ENCODE peak calls at places on chromosomes 12 and 14, in five cellular contexts. R is H9, S is IMR-90, D is H1, C is neuronal stem cell. J is an unnamed sample.
A peak's percentile ranks its signal among the peaks of the same experiment; 100 is the strongest.

GRCh38 chr14:37655418-37655817 is 60.0 kb downstream of the TTC6 start:
- DNase-seq in R (no peak), S (peak; percentile 44), D (no peak), C (no peak), J (peak; percentile 15)

GRCh38 chr12:18496156-18496555 is 234.8 kb downstream of the PIK3C2G start:
- DNase-seq in S (no peak), D (no peak), R (no peak), C (no peak), J (no peak)

GRCh38 chr14:80003138-80003537 is 208.2 kb downstream of the DIO2 start:
- DNase-seq in S (peak; percentile 67), D (no peak), R (no peak), C (no peak), J (peak; percentile 57)

GRCh38 chr12:109736552-109737108 is 23.0 kb downstream of the FAM222A start:
- DNase-seq in D (no peak), R (peak; percentile 92), C (peak; percentile 83), S (peak; percentile 53), J (peak; percentile 80)

GRCh38 chr12:99600388-99600787 is 47.2 kb upstream of the GARIN6 start:
- DNase-seq in D (no peak), R (no peak), S (no peak), C (no peak), J (no peak)

GRCh38 chr14:32939254-32940065 is 781 bp downstream of the NPAS3 start:
- DNase-seq in S (peak; percentile 16), C (peak; percentile 59), D (no peak), R (peak; percentile 72), J (peak; percentile 90)

GRCh38 chr14:99936738-99937474 is 128.3 kb upstream of the EVL start:
- DNase-seq in C (no peak), R (no peak), S (no peak), D (no peak), J (no peak)

GRCh38 chr14:103260629-103261124 is 73.4 kb upstream of the EIF5 start:
- DNase-seq in C (no peak), D (no peak), S (peak; percentile 63), R (no peak), J (peak; percentile 89)

GRCh38 chr12:46303039-46303666 is 34.3 kb upstream of the SLC38A1 start:
- DNase-seq in C (no peak), R (no peak), S (peak; percentile 33), D (no peak), J (peak; percentile 13)

GRCh38 chr14:69037790-69038448 is 58.8 kb upstream of the ACTN1 start:
- DNase-seq in R (peak; percentile 75), S (peak; percentile 52), C (no peak), D (no peak), J (peak; percentile 63)

GRCh38 chr14:69059658-69060648 is 80.9 kb upstream of the ACTN1 start:
- DNase-seq in S (peak; percentile 99), D (no peak), C (no peak), R (no peak), J (peak; percentile 100)

GRCh38 chr12:14281539-14281938 is 83.9 kb upstream of the ATF7IP start:
- DNase-seq in R (no peak), D (no peak), C (no peak), S (peak; percentile 13), J (no peak)

GRCh38 chr14:35678403-35679028 is 130.6 kb downstream of the RALGAPA1 start:
- DNase-seq in S (no peak), R (no peak), C (no peak), D (no peak), J (no peak)

GRCh38 chr14:72576258-72576657 is 317.6 kb downstream of the DPF3 start:
- DNase-seq in S (peak; percentile 41), R (no peak), D (no peak), C (no peak), J (no peak)

GRCh38 chr14:30988509-30988908 is 36.9 kb upstream of the AP4S1 start:
- DNase-seq in D (no peak), C (no peak), R (no peak), S (peak; percentile 61), J (peak; percentile 46)

GRCh38 chr14:104865069-104865630 is at the start of gene CEP170B:
- DNase-seq in R (peak; percentile 62), D (no peak), C (no peak), S (peak; percentile 21), J (peak; percentile 37)

GRCh38 chr12:115941362-115941761 is 336.1 kb downstream of the MED13L start:
- DNase-seq in R (no peak), D (no peak), S (peak; percentile 64), C (no peak), J (peak; percentile 42)

GRCh38 chr14:102187044-102187443 is 47.3 kb downstream of the WDR20 start:
- DNase-seq in R (no peak), C (no peak), S (peak; percentile 87), D (no peak), J (peak; percentile 87)

GRCh38 chr14:32396874-32397273 is 67.8 kb downstream of the AKAP6 start:
- DNase-seq in D (no peak), C (no peak), R (no peak), S (no peak), J (no peak)

GRCh38 chr14:95213774-95214173 is 56.4 kb upstream of the DICER1 start:
- DNase-seq in C (no peak), R (no peak), S (no peak), D (no peak), J (no peak)
- H3K14ac ChIP-seq in C (no peak overlapping the region), R (no peak overlapping the region), S (no peak overlapping the region), D (no peak overlapping the region), J (no peak overlapping the region)

GRCh38 chr14:48275301-48275700 is 599.9 kb upstream of the MDGA2 start:
- DNase-seq in R (no peak), S (no peak), D (no peak), C (no peak), J (no peak)
- H2BK15ac ChIP-seq in R (no peak overlapping the region), S (no peak overlapping the region), D (no peak overlapping the region), C (no peak overlapping the region), J (no peak overlapping the region)

DNA sequence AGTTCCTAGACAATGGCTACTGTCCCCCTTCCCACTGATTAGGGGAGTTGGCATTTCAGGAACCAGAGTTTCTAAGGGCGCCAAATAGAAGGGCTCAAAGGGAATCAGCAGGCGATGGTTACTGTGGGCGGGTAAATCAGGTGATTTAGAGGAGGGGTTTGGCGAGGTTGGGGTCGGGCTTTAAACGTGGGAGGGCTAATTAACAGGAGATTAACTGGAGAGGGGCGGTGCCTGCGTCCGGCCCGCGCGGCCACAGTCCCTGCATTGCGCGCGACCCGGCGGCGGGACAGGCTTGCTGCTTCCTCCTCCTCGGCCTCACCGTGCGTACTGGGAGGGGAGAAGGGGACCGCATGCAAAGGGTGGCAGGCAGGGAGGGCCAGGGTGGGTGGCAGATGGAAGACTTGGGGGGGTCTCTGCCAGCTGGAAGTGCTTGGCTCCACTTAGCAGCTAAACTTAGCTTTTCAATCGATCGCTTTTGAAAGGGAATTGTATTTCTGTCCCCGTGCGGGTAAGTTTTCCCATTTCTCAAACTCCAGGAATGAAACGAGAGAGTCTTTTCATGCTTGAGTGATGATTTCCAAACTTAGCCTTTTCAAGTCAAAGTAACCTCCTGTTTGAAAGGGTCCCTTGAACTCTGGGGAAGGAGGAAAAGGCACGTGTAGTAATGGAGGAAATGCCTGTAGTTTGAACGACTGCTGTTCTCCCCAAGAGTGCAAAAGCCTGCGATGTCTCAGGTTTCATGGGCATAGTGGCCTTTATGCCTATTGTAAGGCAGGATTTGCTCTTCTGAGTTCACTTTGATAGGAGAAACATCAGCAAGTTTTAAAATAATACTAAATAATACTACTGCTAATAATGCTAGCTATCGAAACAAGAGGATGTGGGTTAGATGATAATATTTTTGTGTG is at the start of gene MGST1:
- DNase-seq in C (peak; percentile 89), S (peak; percentile 59), D (peak; percentile 73), R (peak; percentile 95), J (peak; percentile 64)
- H3K14ac ChIP-seq in C (no peak within 1 kb of the TSS), S (peak within 1 kb of the TSS; percentile 99), D (no peak within 1 kb of the TSS), R (peak within 1 kb of the TSS; percentile 71), J (no peak within 1 kb of the TSS)

GRCh38 chr14:63006515-63006914 is 38.7 kb downstream of the KCNH5 start:
- DNase-seq in R (no peak), S (no peak), C (no peak), D (no peak), J (no peak)

GRCh38 chr14:63011609-63012008 is 33.6 kb downstream of the KCNH5 start:
- DNase-seq in R (no peak), D (no peak), C (no peak), S (peak; percentile 6), J (peak; percentile 1)

GRCh38 chr14:63012171-63012570 is 33.1 kb downstream of the KCNH5 start:
- DNase-seq in C (no peak), S (no peak), R (no peak), D (no peak), J (no peak)
- H2BK15ac ChIP-seq in C (no peak overlapping the region), S (no peak overlapping the region), R (no peak overlapping the region), D (no peak overlapping the region), J (no peak overlapping the region)

GRCh38 chr12:53378705-53379388 is 1.1 kb upstream of the SP1 start:
- DNase-seq in R (no peak), S (no peak), D (no peak), C (no peak), J (no peak)
- H3K14ac ChIP-seq in R (peak overlapping the region; percentile 63), S (peak overlapping the region; percentile 100), D (peak overlapping the region; percentile 11), C (no peak overlapping the region), J (no peak overlapping the region)

DNA sequence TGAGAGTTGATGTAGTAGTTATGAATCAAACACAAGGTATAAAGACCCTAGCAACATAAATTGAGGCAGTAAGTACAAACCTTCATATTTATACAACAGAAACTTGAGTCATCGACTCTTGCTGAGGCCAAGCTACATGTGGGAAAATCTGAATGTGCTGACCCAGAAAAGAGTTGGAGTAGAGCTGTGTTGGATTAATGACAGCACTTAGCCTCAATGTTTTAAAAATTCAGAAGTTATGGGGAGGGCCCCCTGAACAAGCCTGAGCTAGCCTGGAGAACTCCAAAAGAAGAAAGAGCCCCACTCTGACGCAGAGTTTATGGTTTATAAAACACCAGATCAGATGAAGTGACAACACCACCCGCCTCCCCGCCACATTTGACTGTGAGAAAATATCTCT is 100.0 kb downstream of the DUSP6 start:
- DNase-seq in D (no peak), S (peak; percentile 76), R (no peak), C (no peak), J (peak; percentile 83)
- H2BK15ac ChIP-seq in D (no peak overlapping the region), S (no peak overlapping the region), R (no peak overlapping the region), C (no peak overlapping the region), J (no peak overlapping the region)

GRCh38 chr12:50160643-50161042 is 6.5 kb downstream of the CERS5 start:
- DNase-seq in C (no peak), R (no peak), D (no peak), S (no peak), J (no peak)
- H3K14ac ChIP-seq in C (no peak overlapping the region), R (no peak overlapping the region), D (no peak overlapping the region), S (no peak overlapping the region), J (no peak overlapping the region)

GRCh38 chr12:113185180-113186032 is at the start of the genes DDX54 and RITA1:
- DNase-seq in D (peak; percentile 81), C (peak; percentile 87), S (peak; percentile 61), R (peak; percentile 95), J (peak; percentile 82)
- H2BK15ac ChIP-seq in D (no peak within 1 kb of the TSS), C (no peak within 1 kb of the TSS), S (no peak within 1 kb of the TSS), R (no peak within 1 kb of the TSS), J (peak within 1 kb of the TSS; percentile 84)

GRCh38 chr12:31728289-31728916 is 418 bp downstream of the AMN1 start:
- DNase-seq in D (no peak), C (no peak), S (no peak), R (peak; percentile 56), J (no peak)

GRCh38 chr12:31727197-31727596 is 1.6 kb downstream of the AMN1 start:
- DNase-seq in R (no peak), C (no peak), D (no peak), S (no peak), J (no peak)

GRCh38 chr12:31726575-31726974 is 2.2 kb downstream of the AMN1 start:
- DNase-seq in R (no peak), S (no peak), C (no peak), D (no peak), J (peak; percentile 30)

GRCh38 chr12:31728917-31729640 is at the start of gene AMN1:
- DNase-seq in R (peak; percentile 100), S (peak; percentile 99), C (peak; percentile 99), D (peak; percentile 98), J (peak; percentile 99)

GRCh38 chr12:31729728-31730127 is 907 bp upstream of the AMN1 start:
- DNase-seq in S (no peak), C (no peak), D (no peak), R (no peak), J (no peak)
- H3K14ac ChIP-seq in S (peak overlapping the region; percentile 79), C (no peak overlapping the region), D (no peak overlapping the region), R (no peak overlapping the region), J (peak overlapping the region; percentile 55)

J was measured in mesenchymal stem cell.